ENCODE peak calls at places on chromosomes 7 and 10, in four cellular contexts. C is mammary epithelial cell; K is CD8-positive, alpha-beta T cell; S is kidney. G is an unnamed sample.
A peak's percentile ranks its signal among the peaks of the same experiment; 100 is the strongest.

GRCh38 chr10:92880233-92880861 is 32.0 kb downstream of the EXOC6 start:
- DNase-seq in C (peak; percentile 17), K (no peak), S (no peak), G (no peak)

GRCh38 chr7:69211739-69212138 is 386.5 kb upstream of the AUTS2 start:
- DNase-seq in C (no peak), K (no peak), S (no peak), G (peak; percentile 77)

GRCh38 chr7:84701524-84702306 is 485.1 kb downstream of the SEMA3D start:
- DNase-seq in C (peak; percentile 36), K (no peak), S (no peak), G (peak; percentile 56)

GRCh38 chr10:27450225-27450624 is 53.9 kb upstream of the RAB18 start:
- DNase-seq in C (no peak), K (no peak), S (no peak), G (no peak)

GRCh38 chr7:47516985-47517590 is 64.8 kb downstream of the TNS3 start:
- DNase-seq in C (no peak), K (no peak), S (peak; percentile 22), G (no peak)

GRCh38 chr7:101210143-101210542 is 7.2 kb downstream of the PLOD3 start:
- DNase-seq in C (no peak), K (no peak), S (no peak), G (no peak)

GRCh38 chr7:6536262-6536770 is 14.9 kb downstream of the GRID2IP start:
- DNase-seq in C (no peak), K (no peak), S (no peak), G (peak; percentile 72)

GRCh38 chr10:86292462-86293322 is 73.9 kb downstream of the GRID1 start:
- DNase-seq in C (no peak), K (no peak), S (no peak), G (peak; percentile 38)

GRCh38 chr10:28302012-28302667 is 724 bp downstream of the MPP7 start:
- DNase-seq in C (no peak), K (no peak), S (no peak), G (no peak)

GRCh38 chr7:114986181-114986800 is 64.4 kb downstream of the MDFIC start:
- DNase-seq in C (peak; percentile 27), K (no peak), S (no peak), G (no peak)

GRCh38 chr7:99392659-99393362 is 15.6 kb downstream of the PDAP1 start:
- DNase-seq in C (no peak), K (peak; percentile 85), S (peak; percentile 94), G (peak; percentile 95)

GRCh38 chr7:90384433-90384832 is 18.8 kb upstream of the CLDN12 start:
- DNase-seq in C (peak; percentile 31), K (no peak), S (no peak), G (no peak)

GRCh38 chr7:119838444-119838843 is 434.5 kb upstream of the KCND2 start:
- DNase-seq in C (no peak), K (no peak), S (no peak), G (no peak)

GRCh38 chr7:37993060-37993501 is 72.6 kb downstream of the EPDR1 start:
- DNase-seq in C (no peak), K (no peak), S (no peak), G (no peak)

GRCh38 chr7:157436763-157437480 is 100.1 kb downstream of the DNAJB6 start:
- DNase-seq in C (no peak), K (no peak), S (peak; percentile 16), G (peak; percentile 38)

GRCh38 chr7:157825325-157825724 is 488.5 kb downstream of the DNAJB6 start:
- DNase-seq in C (no peak), K (no peak), S (no peak), G (no peak)

GRCh38 chr7:122902751-122903495 is 16.7 kb upstream of the CADPS2 start:
- DNase-seq in C (peak; percentile 4), K (no peak), S (no peak), G (no peak)

GRCh38 chr10:1293636-1294440 is 237.7 kb downstream of the WDR37 start:
- DNase-seq in C (no peak), K (no peak), S (no peak), G (peak; percentile 76)

GRCh38 chr7:150568714-150569113 is 1.5 kb downstream of the GIMAP4 start:
- DNase-seq in C (no peak), K (peak; percentile 46), S (no peak), G (no peak)

GRCh38 chr10:117541909-117542705 is 439 bp upstream of the EMX2 start:
- DNase-seq in C (no peak), K (no peak), S (peak; percentile 92), G (peak; percentile 94)

GRCh38 chr7:73770002-73770859 is at the start of gene CLDN3:
- DNase-seq in C (peak; percentile 57), K (peak; percentile 12), S (peak; percentile 97), G (peak; percentile 96)

GRCh38 chr7:83153419-83153818 is 9.3 kb downstream of the PCLO start:
- DNase-seq in C (no peak), K (no peak), S (no peak), G (no peak)

GRCh38 chr7:123643495-123644428 is 11.9 kb upstream of the LMOD2 start:
- DNase-seq in C (peak; percentile 58), K (no peak), S (no peak), G (peak; percentile 81)

GRCh38 chr10:88831709-88832108 is 19.9 kb downstream of the ANKRD22 start:
- DNase-seq in C (no peak), K (peak; percentile 47), S (no peak), G (no peak)

GRCh38 chr10:13758302-13758701 is 171.5 kb downstream of the PRPF18 start:
- DNase-seq in C (peak; percentile 85), K (no peak), S (no peak), G (peak; percentile 66)

GRCh38 chr10:48900296-48900695 is 39.3 kb downstream of the LRRC18 start:
- DNase-seq in C (no peak), K (no peak), S (no peak), G (no peak)

GRCh38 chr7:77461246-77461645 is 45.1 kb upstream of the GSAP start:
- DNase-seq in C (no peak), K (no peak), S (no peak), G (no peak)

GRCh38 chr10:104253106-104253505 is 1.6 kb upstream of the GSTO1 start:
- DNase-seq in C (no peak), K (no peak), S (no peak), G (peak; percentile 78)

GRCh38 chr10:68973975-68974374 is 14.6 kb upstream of the KIFBP start:
- DNase-seq in C (no peak), K (no peak), S (no peak), G (no peak)
- H3K36me3 ChIP-seq in C (peaks cover 82% of the 10 kb centered on the region), K (peaks cover 65% of the 10 kb centered on the region), S (peaks cover 49% of the 10 kb centered on the region), G (peaks cover 94% of the 10 kb centered on the region)

GRCh38 chr10:53487019-53487983 is 714.7 kb upstream of the MBL2 start:
- DNase-seq in C (no peak), K (no peak), S (no peak), G (no peak)
- H3K4me3 ChIP-seq in C (no peak overlapping the region), K (no peak overlapping the region), S (no peak overlapping the region), G (peak overlapping the region; percentile 70)

GRCh38 chr10:102674566-102674965 is 30.3 kb downstream of the TRIM8 start:
- DNase-seq in C (no peak), K (no peak), S (no peak), G (no peak)

GRCh38 chr10:102673235-102673634 is 29.0 kb downstream of the TRIM8 start:
- DNase-seq in C (no peak), K (no peak), S (peak; percentile 61), G (peak; percentile 63)

GRCh38 chr10:102672822-102673200 is 28.5 kb downstream of the TRIM8 start:
- DNase-seq in C (no peak), K (no peak), S (peak; percentile 49), G (no peak)

GRCh38 chr10:102675151-102675886 is 31.0 kb downstream of the TRIM8 start:
- DNase-seq in C (peak; percentile 49), K (no peak), S (peak; percentile 41), G (no peak)

GRCh38 chr10:102673961-102674511 is 29.8 kb downstream of the TRIM8 start:
- DNase-seq in C (peak; percentile 86), K (peak; percentile 71), S (peak; percentile 89), G (peak; percentile 63)
- TF ChIP-seq CTCF in C (no peak), K (no peak), S (no peak), G (no peak)

GRCh38 chr10:45428611-45429510 is 54.8 kb downstream of the ALOX5 start:
- DNase-seq in C (no peak), K (no peak), S (no peak), G (no peak)
- H3K36me3 ChIP-seq in C (no peaks in the 10 kb centered on the region), K (no peaks in the 10 kb centered on the region), S (no peaks in the 10 kb centered on the region), G (no peaks in the 10 kb centered on the region)

DNA sequence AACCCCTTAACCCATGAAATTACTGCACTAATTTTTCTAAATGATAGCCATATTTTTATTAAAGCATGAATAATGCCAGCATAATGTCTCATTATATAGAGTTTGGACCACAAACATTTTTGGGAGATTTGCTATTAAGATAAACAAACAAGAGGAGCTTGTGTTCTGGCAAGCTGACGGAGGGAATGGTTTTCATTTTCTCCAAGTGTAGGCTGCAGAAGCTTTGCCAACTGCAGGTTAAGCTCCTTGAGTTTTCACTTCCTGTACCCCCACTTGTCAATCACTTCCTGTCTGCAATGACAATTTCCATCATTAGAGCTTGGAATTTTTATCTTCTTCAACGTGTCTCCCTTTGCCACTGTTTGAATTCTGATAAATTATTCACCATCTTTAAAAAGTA is 13.4 kb downstream of the EBF3 start:
- DNase-seq in C (no peak), K (no peak), S (no peak), G (no peak)
- H3K4me3 ChIP-seq in C (no peak overlapping the region), K (no peak overlapping the region), S (no peak overlapping the region), G (no peak overlapping the region)

GRCh38 chr7:151735186-151735853 is 141.6 kb downstream of the PRKAG2 start:
- DNase-seq in C (no peak), K (no peak), S (no peak), G (no peak)

GRCh38 chr7:151735854-151736402 is 141.0 kb downstream of the PRKAG2 start:
- DNase-seq in C (no peak), K (no peak), S (peak; percentile 84), G (no peak)

GRCh38 chr7:151732834-151733585 is 143.9 kb downstream of the PRKAG2 start:
- DNase-seq in C (no peak), K (no peak), S (peak; percentile 26), G (no peak)

GRCh38 chr7:151738925-151739324 is 138.0 kb downstream of the PRKAG2 start:
- DNase-seq in C (no peak), K (no peak), S (peak; percentile 48), G (no peak)

DNA sequence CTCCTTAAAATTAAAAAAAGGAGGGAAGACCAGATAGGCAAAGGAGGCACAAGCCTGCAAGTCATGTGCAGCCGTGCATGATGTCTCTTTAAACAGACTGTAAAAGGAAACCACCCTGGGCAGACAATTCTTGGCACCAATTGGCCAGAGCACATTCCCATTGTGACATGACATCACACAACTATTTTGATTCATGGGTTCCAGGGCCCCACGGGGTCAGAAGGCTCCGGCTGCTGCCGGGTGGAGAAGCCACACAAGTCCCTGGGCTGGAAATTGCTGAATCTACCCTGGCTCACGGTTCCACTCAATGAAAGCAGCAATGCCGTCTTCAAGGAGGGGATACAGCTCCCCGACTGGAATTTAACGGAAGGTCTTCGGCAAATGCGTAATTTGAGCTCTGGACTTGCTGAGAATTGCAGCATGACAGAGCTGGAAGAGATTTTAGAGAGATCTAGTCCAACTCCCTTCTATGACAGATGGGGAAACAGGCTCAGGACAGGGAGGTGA is 140.5 kb downstream of the PRKAG2 start:
- DNase-seq in C (peak; percentile 78), K (no peak), S (peak; percentile 93), G (no peak)
- TF ChIP-seq CTCF in C (peak; percentile 21), K (no peak), S (peak; percentile 14), G (no peak)